ENCODE peak calls at places on chromosomes 16 and 17, in four cellular contexts. K is mesendoderm, D is uterus, C is spleen. W is an unnamed sample.

GRCh38 chr17:39139137-39139516 is 12.3 kb downstream of the PLXDC1 start:
- DNase-seq in D (no peak), C (no peak), K (no peak), W (no peak)

GRCh38 chr17:7204335-7204734 is 15.3 kb downstream of the DLG4 start:
- DNase-seq in K (no peak), D (peak; percentile 35), C (peak; percentile 82), W (no peak)

GRCh38 chr17:71380535-71380934 is 740.3 kb upstream of the SOX9 start:
- DNase-seq in K (no peak), C (no peak), D (no peak), W (no peak)

GRCh38 chr16:25896412-25896811 is 204.7 kb downstream of the HS3ST4 start:
- DNase-seq in K (no peak), C (no peak), D (no peak), W (no peak)

GRCh38 chr16:46894011-46894672 is 10.0 kb downstream of the GPT2 start:
- DNase-seq in K (no peak), D (no peak), C (peak; percentile 66), W (no peak)

GRCh38 chr16:55842369-55843104 is 9.6 kb upstream of the CES1 start:
- DNase-seq in K (peak; percentile 61), C (no peak), D (no peak), W (no peak)

GRCh38 chr16:79839450-79839849 is 238.9 kb upstream of the MAF start:
- DNase-seq in K (no peak), C (no peak), D (peak; percentile 63), W (no peak)

GRCh38 chr16:15639061-15639568 is 3.8 kb downstream of the MARF1 start:
- DNase-seq in K (no peak), C (peak; percentile 80), D (no peak), W (no peak)

GRCh38 chr16:87127061-87127765 is 190.0 kb downstream of the C16orf95 start:
- DNase-seq in K (peak; percentile 33), D (no peak), C (no peak), W (peak; percentile 76)

GRCh38 chr16:678858-679807 is 1.1 kb upstream of the STUB1 start:
- DNase-seq in C (peak; percentile 94), D (peak; percentile 73), K (peak; percentile 86), W (peak; percentile 89)

GRCh38 chr17:8859029-8859803 is 8.3 kb downstream of the PIK3R6 start:
- DNase-seq in K (no peak), D (no peak), C (no peak), W (no peak)

GRCh38 chr16:14527411-14528044 is 102.5 kb downstream of the PARN start:
- DNase-seq in K (no peak), C (no peak), D (peak; percentile 58), W (no peak)

GRCh38 chr16:10964891-10965326 is 20.5 kb downstream of the CLEC16A start:
- DNase-seq in D (no peak), C (no peak), K (no peak), W (no peak)

GRCh38 chr17:79874329-79874981 is 35.2 kb upstream of the CBX4 start:
- DNase-seq in K (peak; percentile 59), D (no peak), C (peak; percentile 17), W (no peak)

GRCh38 chr17:17561408-17562144 is 29.9 kb downstream of the PEMT start:
- DNase-seq in K (no peak), D (no peak), C (peak; percentile 89), W (peak; percentile 86)

GRCh38 chr17:30429155-30429554 is 48.1 kb upstream of the GOSR1 start:
- DNase-seq in D (no peak), K (no peak), C (no peak), W (no peak)

GRCh38 chr16:68263559-68264127 is 683 bp upstream of the SLC7A6 start:
- DNase-seq in K (no peak), D (no peak), C (no peak), W (no peak)

GRCh38 chr16:78925071-78925714 is 675.3 kb downstream of the MAF start:
- DNase-seq in D (no peak), K (peak; percentile 75), C (no peak), W (peak; percentile 59)

GRCh38 chr17:142102-142661 is 4.8 kb downstream of the SCGB1C2 start:
- DNase-seq in D (no peak), C (peak; percentile 61), K (peak; percentile 64), W (peak; percentile 38)

GRCh38 chr17:68052810-68053209 is 17.3 kb downstream of the KPNA2 start:
- DNase-seq in C (no peak), K (no peak), D (no peak), W (no peak)

GRCh38 chr17:32486701-32487459 is at the start of gene CDK5R1:
- DNase-seq in D (peak; percentile 63), K (peak; percentile 84), C (peak; percentile 94), W (peak; percentile 79)

GRCh38 chr17:44197980-44198720 is 1.5 kb downstream of the ATXN7L3 start:
- DNase-seq in K (peak; percentile 42), D (no peak), C (peak; percentile 83), W (no peak)

GRCh38 chr17:63823659-63824331 is 3.4 kb upstream of the PSMC5 start:
- DNase-seq in K (no peak), C (no peak), D (no peak), W (peak; percentile 29)

GRCh38 chr17:67514998-67515397 is 137.9 kb downstream of the PITPNC1 start:
- DNase-seq in C (no peak), D (no peak), K (peak; percentile 72), W (no peak)

GRCh38 chr16:49953090-49953489 is 71.9 kb upstream of the CNEP1R1 start:
- DNase-seq in D (no peak), C (no peak), K (no peak), W (no peak)

GRCh38 chr16:80802902-80803301 is 1.5 kb downstream of the CDYL2 start:
- DNase-seq in D (no peak), C (peak; percentile 69), K (no peak), W (no peak)

GRCh38 chr16:24906199-24906808 is 60.5 kb downstream of the SLC5A11 start:
- DNase-seq in K (no peak), C (peak; percentile 4), D (no peak), W (no peak)

GRCh38 chr17:29705352-29705751 is 82.6 kb upstream of the CORO6 start:
- DNase-seq in D (no peak), C (no peak), K (no peak), W (no peak)

GRCh38 chr16:85157813-85158701 is 45.8 kb upstream of the CIBAR2 start:
- DNase-seq in C (no peak), K (peak; percentile 95), D (no peak), W (no peak)

GRCh38 chr17:45241315-45242011 is 19.8 kb downstream of the FMNL1 start:
- DNase-seq in C (no peak), K (peak; percentile 36), D (no peak), W (peak; percentile 78)

GRCh38 chr17:83175551-83176271 is 96.3 kb downstream of the METRNL start:
- DNase-seq in D (no peak), C (no peak), K (no peak), W (peak; percentile 55)

GRCh38 chr16:74607967-74608356 is 1.0 kb upstream of the GLG1 start:
- DNase-seq in C (no peak), D (no peak), K (peak; percentile 75), W (no peak)

GRCh38 chr16:66050991-66051390 is 315.5 kb upstream of the CDH5 start:
- DNase-seq in K (no peak), C (no peak), D (no peak), W (no peak)

GRCh38 chr16:79269211-79269863 is 331.2 kb downstream of the MAF start:
- DNase-seq in K (peak; percentile 22), D (no peak), C (no peak), W (no peak)

GRCh38 chr16:67571464-67571863 is 9.1 kb downstream of the CTCF start:
- DNase-seq in K (no peak), D (no peak), C (no peak), W (no peak)

GRCh38 chr17:68961204-68961893 is 6.2 kb upstream of the ABCA8 start:
- DNase-seq in C (no peak), K (peak; percentile 4), D (no peak), W (no peak)

GRCh38 chr17:77045441-77046041 is 95.2 kb upstream of the SEC14L1 start:
- DNase-seq in D (no peak), C (no peak), K (no peak), W (no peak)
- H3K27ac ChIP-seq in D (no peak overlapping the region), C (no peak overlapping the region), K (no peak overlapping the region), W (no peak overlapping the region)

GRCh38 chr17:40303009-40303657 is 5.8 kb upstream of the RARA start:
- DNase-seq in C (no peak), K (peak; percentile 70), D (peak; percentile 44), W (no peak)

GRCh38 chr17:40295471-40296457 is 8.1 kb downstream of the CDC6 start:
- DNase-seq in D (no peak), K (no peak), C (no peak), W (no peak)

GRCh38 chr17:40297511-40297910 is 9.8 kb downstream of the CDC6 start:
- DNase-seq in K (no peak), C (no peak), D (no peak), W (no peak)

GRCh38 chr17:40301315-40301714 is 7.7 kb upstream of the RARA start:
- DNase-seq in C (no peak), K (peak; percentile 70), D (no peak), W (no peak)

GRCh38 chr17:40298726-40299125 is 10.3 kb upstream of the RARA start:
- DNase-seq in K (no peak), D (no peak), C (no peak), W (no peak)
- H3K27ac ChIP-seq in K (no peak overlapping the region), D (peak overlapping the region; percentile 56), C (no peak overlapping the region), W (no peak overlapping the region)

DNA sequence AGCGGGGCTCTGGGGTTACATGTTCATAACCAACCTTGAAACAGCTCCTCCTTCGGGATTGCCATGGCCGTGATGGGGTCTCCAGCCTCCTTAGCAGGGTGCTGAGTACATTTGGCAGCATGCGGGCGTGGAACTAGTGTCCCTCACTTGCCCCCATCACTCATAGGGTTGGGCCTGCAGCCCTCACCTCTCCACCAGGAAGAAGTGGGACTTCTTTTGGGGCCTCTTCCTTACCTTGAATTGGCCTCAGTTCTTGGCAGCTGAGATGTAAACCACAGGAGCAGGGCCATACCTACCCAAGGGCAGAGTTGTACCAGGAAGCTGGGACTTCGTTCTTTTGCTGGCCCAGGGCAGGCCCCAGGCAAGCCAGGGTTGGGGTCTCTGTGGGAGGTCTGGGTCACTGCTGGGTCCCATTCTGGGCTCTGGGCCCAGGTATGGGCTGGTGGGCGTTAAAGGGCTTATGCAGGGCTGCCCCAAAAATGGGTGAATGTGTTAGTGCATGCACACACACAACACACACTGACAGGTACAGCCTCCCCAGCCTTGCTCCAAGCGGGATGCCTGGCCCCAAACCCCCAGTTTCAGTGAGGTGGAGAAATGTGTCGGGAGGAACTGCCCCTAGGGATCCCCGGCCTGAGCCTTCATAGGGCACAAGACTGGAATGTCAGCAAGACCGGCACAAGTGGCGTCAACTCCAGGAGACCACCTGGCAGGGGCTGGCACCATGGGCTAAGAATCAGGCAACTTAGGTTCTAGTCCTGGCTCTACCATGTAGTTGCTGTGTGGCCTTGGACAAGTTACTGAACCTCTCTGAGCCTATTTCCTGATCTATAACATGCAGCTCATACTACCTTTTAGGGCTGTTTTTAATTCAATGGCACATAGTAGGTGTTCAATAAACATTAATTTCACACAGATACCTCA is 3.9 kb upstream of the KRT15 start:
- DNase-seq in C (no peak), K (no peak), D (no peak), W (no peak)
- H3K27ac ChIP-seq in C (no peak overlapping the region), K (no peak overlapping the region), D (no peak overlapping the region), W (no peak overlapping the region)

GRCh38 chr16:4213721-4214120 is 28.2 kb downstream of the SRL start:
- DNase-seq in K (no peak), C (no peak), D (no peak), W (no peak)
- H3K27ac ChIP-seq in K (no peak overlapping the region), C (no peak overlapping the region), D (peak overlapping the region; percentile 80), W (peak overlapping the region; percentile 74)

GRCh38 chr16:27377666-27378485 is 24.1 kb upstream of the IL21R start:
- DNase-seq in K (no peak), D (no peak), C (peak; percentile 33), W (no peak)
- H3K27ac ChIP-seq in K (no peak overlapping the region), D (no peak overlapping the region), C (peak overlapping the region; percentile 11), W (no peak overlapping the region)

W was measured in aorta.